ENCODE peak calls at places on chromosomes 3 and 15, in seven cellular contexts. One of them, this sample, is unnamed.

GRCh38 chr15:64690008-64690407 is 85.4 kb downstream of the RBPMS2 start:
- DNase-seq in CD8-positive, alpha-beta memory T cell: no peak
- DNase-seq in aorta: no peak
- DNase-seq in NCI-H1694 treated with DMSO at 0.1 percent for 48 hours: no peak
- DNase-seq in ecto neural progenitor cell: no peak
- DNase-seq in HT1080: no peak
- DNase-seq in activated naive CD4-positive, alpha-beta T cell treated with anti-CD3 and anti-CD28 coated beads for 36 hours: no peak
- DNase-seq in this sample: no peak

GRCh38 chr3:16884084-16884747 is 539 bp upstream of the PLCL2 start:
- DNase-seq in activated naive CD4-positive, alpha-beta T cell treated with anti-CD3 and anti-CD28 coated beads for 36 hours: peak; percentile 80
- DNase-seq in HT1080: no peak
- DNase-seq in NCI-H1694 treated with DMSO at 0.1 percent for 48 hours: no peak
- DNase-seq in CD8-positive, alpha-beta memory T cell: peak; percentile 81
- DNase-seq in ecto neural progenitor cell: peak; percentile 88
- DNase-seq in aorta: peak; percentile 74
- DNase-seq in this sample: no peak

GRCh38 chr3:186356152-186356551 is 5.9 kb downstream of the DGKG start:
- DNase-seq in activated naive CD4-positive, alpha-beta T cell treated with anti-CD3 and anti-CD28 coated beads for 36 hours: no peak
- DNase-seq in CD8-positive, alpha-beta memory T cell: no peak
- DNase-seq in NCI-H1694 treated with DMSO at 0.1 percent for 48 hours: no peak
- DNase-seq in HT1080: no peak
- DNase-seq in aorta: no peak
- DNase-seq in ecto neural progenitor cell: no peak
- DNase-seq in this sample: peak; percentile 42

GRCh38 chr3:53159415-53160135 is 1.4 kb upstream of the PRKCD start:
- DNase-seq in CD8-positive, alpha-beta memory T cell: no peak
- DNase-seq in NCI-H1694 treated with DMSO at 0.1 percent for 48 hours: no peak
- DNase-seq in HT1080: no peak
- DNase-seq in aorta: no peak
- DNase-seq in activated naive CD4-positive, alpha-beta T cell treated with anti-CD3 and anti-CD28 coated beads for 36 hours: no peak
- DNase-seq in ecto neural progenitor cell: no peak
- DNase-seq in this sample: no peak

GRCh38 chr3:5144316-5144994 is 22.4 kb downstream of the ARL8B start:
- DNase-seq in CD8-positive, alpha-beta memory T cell: no peak
- DNase-seq in NCI-H1694 treated with DMSO at 0.1 percent for 48 hours: no peak
- DNase-seq in HT1080: no peak
- DNase-seq in aorta: no peak
- DNase-seq in activated naive CD4-positive, alpha-beta T cell treated with anti-CD3 and anti-CD28 coated beads for 36 hours: no peak
- DNase-seq in ecto neural progenitor cell: no peak
- DNase-seq in this sample: no peak

GRCh38 chr15:50884583-50884982 is 23.9 kb upstream of the AP4E1 start:
- DNase-seq in activated naive CD4-positive, alpha-beta T cell treated with anti-CD3 and anti-CD28 coated beads for 36 hours: no peak
- DNase-seq in ecto neural progenitor cell: no peak
- DNase-seq in NCI-H1694 treated with DMSO at 0.1 percent for 48 hours: no peak
- DNase-seq in aorta: no peak
- DNase-seq in CD8-positive, alpha-beta memory T cell: no peak
- DNase-seq in HT1080: peak; percentile 27
- DNase-seq in this sample: no peak

GRCh38 chr3:180827171-180827570 is 85.3 kb upstream of the FXR1 start:
- DNase-seq in HT1080: no peak
- DNase-seq in NCI-H1694 treated with DMSO at 0.1 percent for 48 hours: no peak
- DNase-seq in ecto neural progenitor cell: no peak
- DNase-seq in CD8-positive, alpha-beta memory T cell: no peak
- DNase-seq in aorta: no peak
- DNase-seq in activated naive CD4-positive, alpha-beta T cell treated with anti-CD3 and anti-CD28 coated beads for 36 hours: no peak
- DNase-seq in this sample: no peak

GRCh38 chr15:66981746-66982145 is 83.7 kb upstream of the SMAD3 start:
- DNase-seq in aorta: no peak
- DNase-seq in activated naive CD4-positive, alpha-beta T cell treated with anti-CD3 and anti-CD28 coated beads for 36 hours: no peak
- DNase-seq in ecto neural progenitor cell: no peak
- DNase-seq in NCI-H1694 treated with DMSO at 0.1 percent for 48 hours: no peak
- DNase-seq in HT1080: no peak
- DNase-seq in CD8-positive, alpha-beta memory T cell: no peak
- DNase-seq in this sample: no peak

GRCh38 chr15:88904257-88904807 is 8.8 kb downstream of the MFGE8 start:
- DNase-seq in NCI-H1694 treated with DMSO at 0.1 percent for 48 hours: no peak
- DNase-seq in aorta: no peak
- DNase-seq in ecto neural progenitor cell: no peak
- DNase-seq in activated naive CD4-positive, alpha-beta T cell treated with anti-CD3 and anti-CD28 coated beads for 36 hours: no peak
- DNase-seq in CD8-positive, alpha-beta memory T cell: no peak
- DNase-seq in HT1080: no peak
- DNase-seq in this sample: peak; percentile 49

GRCh38 chr3:195468841-195469240 is 26.0 kb upstream of the ACAP2 start:
- DNase-seq in aorta: no peak
- DNase-seq in NCI-H1694 treated with DMSO at 0.1 percent for 48 hours: no peak
- DNase-seq in HT1080: no peak
- DNase-seq in ecto neural progenitor cell: peak; percentile 10
- DNase-seq in CD8-positive, alpha-beta memory T cell: no peak
- DNase-seq in activated naive CD4-positive, alpha-beta T cell treated with anti-CD3 and anti-CD28 coated beads for 36 hours: no peak
- DNase-seq in this sample: no peak

GRCh38 chr15:23569513-23569912 is 4.0 kb downstream of the MKRN3 start:
- DNase-seq in aorta: no peak
- DNase-seq in CD8-positive, alpha-beta memory T cell: no peak
- DNase-seq in HT1080: no peak
- DNase-seq in activated naive CD4-positive, alpha-beta T cell treated with anti-CD3 and anti-CD28 coated beads for 36 hours: no peak
- DNase-seq in ecto neural progenitor cell: no peak
- DNase-seq in NCI-H1694 treated with DMSO at 0.1 percent for 48 hours: no peak
- DNase-seq in this sample: peak; percentile 35

GRCh38 chr15:88218557-88219214 is 37.9 kb downstream of the NTRK3 start:
- DNase-seq in HT1080: no peak
- DNase-seq in NCI-H1694 treated with DMSO at 0.1 percent for 48 hours: peak; percentile 57
- DNase-seq in CD8-positive, alpha-beta memory T cell: no peak
- DNase-seq in ecto neural progenitor cell: no peak
- DNase-seq in aorta: peak; percentile 29
- DNase-seq in activated naive CD4-positive, alpha-beta T cell treated with anti-CD3 and anti-CD28 coated beads for 36 hours: no peak
- DNase-seq in this sample: peak; percentile 72

GRCh38 chr3:101484805-101485620 is 28.0 kb downstream of the SENP7 start:
- DNase-seq in ecto neural progenitor cell: no peak
- DNase-seq in CD8-positive, alpha-beta memory T cell: no peak
- DNase-seq in NCI-H1694 treated with DMSO at 0.1 percent for 48 hours: no peak
- DNase-seq in HT1080: peak; percentile 85
- DNase-seq in aorta: no peak
- DNase-seq in activated naive CD4-positive, alpha-beta T cell treated with anti-CD3 and anti-CD28 coated beads for 36 hours: no peak
- DNase-seq in this sample: no peak

GRCh38 chr3:139313921-139314320 is 29.9 kb upstream of the MRPS22 start:
- DNase-seq in CD8-positive, alpha-beta memory T cell: no peak
- DNase-seq in NCI-H1694 treated with DMSO at 0.1 percent for 48 hours: no peak
- DNase-seq in activated naive CD4-positive, alpha-beta T cell treated with anti-CD3 and anti-CD28 coated beads for 36 hours: no peak
- DNase-seq in aorta: no peak
- DNase-seq in HT1080: no peak
- DNase-seq in ecto neural progenitor cell: no peak
- DNase-seq in this sample: no peak

GRCh38 chr3:50587806-50588758 is 18.8 kb downstream of the HEMK1 start:
- DNase-seq in ecto neural progenitor cell: no peak
- DNase-seq in activated naive CD4-positive, alpha-beta T cell treated with anti-CD3 and anti-CD28 coated beads for 36 hours: peak; percentile 94
- DNase-seq in NCI-H1694 treated with DMSO at 0.1 percent for 48 hours: no peak
- DNase-seq in aorta: no peak
- DNase-seq in HT1080: no peak
- DNase-seq in CD8-positive, alpha-beta memory T cell: peak; percentile 81
- DNase-seq in this sample: no peak

GRCh38 chr15:92898988-92899909 is 875 bp upstream of the CHD2 start:
- DNase-seq in activated naive CD4-positive, alpha-beta T cell treated with anti-CD3 and anti-CD28 coated beads for 36 hours: peak; percentile 39
- DNase-seq in CD8-positive, alpha-beta memory T cell: no peak
- DNase-seq in HT1080: no peak
- DNase-seq in NCI-H1694 treated with DMSO at 0.1 percent for 48 hours: no peak
- DNase-seq in ecto neural progenitor cell: no peak
- DNase-seq in aorta: no peak
- DNase-seq in this sample: peak; percentile 61

This sample was measured in NCI-H524.